ENCODE peak calls at places on chromosomes 7 and 10, in eight cellular contexts. J is KG1, W is A549, D is AG09319, T is anterior cingulate cortex, I is NCI-H2081, F is EL, K is fibroblast of lung. O is an unnamed sample.

GRCh38 chr7:66075590-66076458 is at the start of gene ASL:
- DNase-seq in J (peak; percentile 84), W (peak; percentile 99), D (peak; percentile 57), T (peak; percentile 90), I (peak; percentile 95), F (peak; percentile 91), K (peak; percentile 89), O (peak; percentile 66)

GRCh38 chr10:77318739-77319138 is 318.9 kb downstream of the KCNMA1 start:
- DNase-seq in J (no peak), W (no peak), D (no peak), T (no peak), I (no peak), F (no peak), K (no peak), O (no peak)

GRCh38 chr10:49091450-49092210 is 23.7 kb downstream of the VSTM4 start:
- DNase-seq in J (no peak), W (no peak), D (no peak), T (no peak), I (no peak), F (no peak), K (no peak), O (no peak)

GRCh38 chr7:43314379-43315158 is 202.1 kb downstream of the HECW1 start:
- DNase-seq in J (no peak), W (no peak), D (no peak), T (no peak), I (no peak), F (no peak), K (no peak), O (no peak)

GRCh38 chr10:88477343-88478085 is 105.6 kb downstream of the RNLS start:
- DNase-seq in J (no peak), W (no peak), D (no peak), T (no peak), I (no peak), F (no peak), K (no peak), O (no peak)

GRCh38 chr10:77315511-77316129 is 322.0 kb downstream of the KCNMA1 start:
- DNase-seq in J (no peak), W (no peak), D (no peak), T (no peak), I (no peak), F (no peak), K (no peak), O (no peak)

GRCh38 chr10:32190890-32191491 is 134.8 kb upstream of the KIF5B start:
- DNase-seq in J (peak; percentile 32), W (no peak), D (no peak), T (no peak), I (no peak), F (peak; percentile 44), K (peak; percentile 28), O (peak; percentile 36)

GRCh38 chr10:77592946-77593636 is 44.5 kb downstream of the KCNMA1 start:
- DNase-seq in J (no peak), W (peak; percentile 93), D (peak; percentile 76), T (no peak), I (no peak), F (peak; percentile 94), K (peak; percentile 93), O (no peak)

GRCh38 chr7:156368459-156368858 is 272.1 kb upstream of the RNF32 start:
- DNase-seq in J (no peak), W (no peak), D (no peak), T (no peak), I (no peak), F (no peak), K (no peak), O (no peak)

GRCh38 chr10:51806079-51806835 is 106.9 kb upstream of the CSTF2T start:
- DNase-seq in J (no peak), W (no peak), D (no peak), T (no peak), I (no peak), F (peak; percentile 4), K (peak; percentile 1), O (no peak)

GRCh38 chr10:124231188-124232135 is 138.1 kb upstream of the CHST15 start:
- DNase-seq in J (no peak), W (no peak), D (no peak), T (no peak), I (no peak), F (no peak), K (no peak), O (no peak)

GRCh38 chr10:73899401-73899780 is 11.5 kb upstream of the PLAU start:
- DNase-seq in J (no peak), W (no peak), D (no peak), T (no peak), I (no peak), F (peak; percentile 95), K (peak; percentile 98), O (no peak)

GRCh38 chr7:47734287-47734948 is 152.5 kb upstream of the TNS3 start:
- DNase-seq in J (no peak), W (no peak), D (no peak), T (no peak), I (no peak), F (no peak), K (no peak), O (no peak)

GRCh38 chr7:39580150-39580874 is 14.1 kb downstream of the YAE1 start:
- DNase-seq in J (peak; percentile 86), W (peak; percentile 80), D (peak; percentile 90), T (peak; percentile 74), I (peak; percentile 93), F (peak; percentile 88), K (peak; percentile 90), O (peak; percentile 84)

GRCh38 chr10:7412482-7413251 is 1.8 kb upstream of the SFMBT2 start:
- DNase-seq in J (no peak), W (no peak), D (no peak), T (peak; percentile 46), I (no peak), F (no peak), K (peak; percentile 10), O (no peak)

GRCh38 chr7:29106128-29106988 is 40.0 kb downstream of the CPVL start:
- DNase-seq in J (peak; percentile 10), W (no peak), D (peak; percentile 31), T (no peak), I (peak; percentile 81), F (peak; percentile 57), K (peak; percentile 55), O (peak; percentile 71)

GRCh38 chr10:19925064-19925463 is 108.8 kb downstream of the PLXDC2 start:
- DNase-seq in J (no peak), W (no peak), D (no peak), T (no peak), I (no peak), F (no peak), K (no peak), O (no peak)

GRCh38 chr10:59337254-59337653 is 25.1 kb downstream of the FAM13C start:
- DNase-seq in J (no peak), W (no peak), D (peak; percentile 3), T (peak; percentile 56), I (no peak), F (peak; percentile 4), K (peak; percentile 91), O (peak; percentile 44)

GRCh38 chr10:130935897-130936550 is 375.5 kb downstream of the TCERG1L start:
- DNase-seq in J (no peak), W (no peak), D (no peak), T (no peak), I (no peak), F (no peak), K (no peak), O (no peak)

GRCh38 chr10:19816420-19817250 is at the start of gene PLXDC2:
- DNase-seq in J (peak; percentile 62), W (no peak), D (no peak), T (peak; percentile 61), I (no peak), F (peak; percentile 7), K (peak; percentile 36), O (no peak)

GRCh38 chr10:101367569-101368453 is 13.8 kb downstream of the BTRC start:
- DNase-seq in J (no peak), W (peak; percentile 71), D (no peak), T (no peak), I (no peak), F (peak; percentile 84), K (peak; percentile 93), O (no peak)

GRCh38 chr7:149284343-149284742 is 22.3 kb downstream of the ZNF783 start:
- DNase-seq in J (no peak), W (no peak), D (no peak), T (no peak), I (peak; percentile 16), F (no peak), K (no peak), O (no peak)

GRCh38 chr7:45394117-45394708 is 180.0 kb upstream of the ADCY1 start:
- DNase-seq in J (no peak), W (no peak), D (no peak), T (no peak), I (no peak), F (no peak), K (no peak), O (no peak)

GRCh38 chr10:47452495-47453434 is 31.1 kb downstream of the ANXA8 start:
- DNase-seq in J (no peak), W (no peak), D (no peak), T (no peak), I (no peak), F (no peak), K (no peak), O (no peak)

GRCh38 chr10:132466520-132467463 is 69.8 kb downstream of the PWWP2B start:
- DNase-seq in J (no peak), W (no peak), D (no peak), T (no peak), I (no peak), F (no peak), K (no peak), O (no peak)

GRCh38 chr10:31426425-31426824 is 107.4 kb downstream of the ZEB1 start:
- DNase-seq in J (no peak), W (no peak), D (peak; percentile 10), T (no peak), I (peak; percentile 15), F (peak; percentile 83), K (peak; percentile 85), O (peak; percentile 1)

GRCh38 chr7:39248693-39249090 is 271.0 kb downstream of the POU6F2 start:
- DNase-seq in J (no peak), W (no peak), D (no peak), T (no peak), I (no peak), F (no peak), K (no peak), O (peak; percentile 23)

GRCh38 chr7:157476654-157477549 is 140.1 kb downstream of the DNAJB6 start:
- DNase-seq in J (no peak), W (no peak), D (no peak), T (no peak), I (no peak), F (no peak), K (no peak), O (no peak)

GRCh38 chr7:26038201-26038990 is 113.6 kb upstream of the NFE2L3 start:
- DNase-seq in J (no peak), W (no peak), D (no peak), T (no peak), I (no peak), F (no peak), K (no peak), O (peak; percentile 77)

GRCh38 chr10:5943536-5943935 is 33.8 kb downstream of the IL15RA start:
- DNase-seq in J (no peak), W (no peak), D (peak; percentile 47), T (no peak), I (no peak), F (peak; percentile 21), K (peak; percentile 68), O (no peak)

GRCh38 chr7:1569833-1570632 is at the start of gene PSMG3:
- DNase-seq in J (peak; percentile 90), W (peak; percentile 93), D (peak; percentile 75), T (peak; percentile 86), I (peak; percentile 95), F (peak; percentile 89), K (peak; percentile 91), O (peak; percentile 81)

GRCh38 chr7:149494738-149495368 is 2.8 kb downstream of the ZNF746 start:
- DNase-seq in J (no peak), W (no peak), D (peak; percentile 72), T (no peak), I (no peak), F (no peak), K (no peak), O (no peak)

GRCh38 chr10:62048919-62049636 is 147.6 kb downstream of the ARID5B start:
- DNase-seq in J (no peak), W (peak; percentile 59), D (peak; percentile 97), T (peak; percentile 93), I (peak; percentile 16), F (peak; percentile 99), K (peak; percentile 99), O (peak; percentile 98)

GRCh38 chr7:44189286-44189992 is at the start of gene GCK:
- DNase-seq in J (no peak), W (no peak), D (no peak), T (no peak), I (peak; percentile 51), F (no peak), K (no peak), O (no peak)